ENCODE peak calls at places on chromosomes 1 and 21, in eight cellular contexts. T is NCI-H524; N is lower leg skin; F is uterus; G is stimulated activated CD4-positive, alpha-beta T cell treated with anti-CD3 and anti-CD28 coated beads, Interleukin-4, amount 100 ng/mL, for 4 hours; C is NCI-H146; Z is ureter; R is AG09319. M is an unnamed sample.

GRCh38 chr1:56194911-56195310 is 384.5 kb downstream of the PLPP3 start:
- DNase-seq in R (peak), C (no peak), F (no peak), N (no peak), T (no peak), G (no peak), Z (no peak), M (no peak)

GRCh38 chr1:4598561-4598960 is 55.8 kb upstream of the AJAP1 start:
- DNase-seq in C (no peak), F (no peak), R (no peak), T (no peak), G (no peak), Z (no peak), N (peak), M (no peak)

GRCh38 chr1:201608635-201609395 is 69.9 kb downstream of the NAV1 start:
- DNase-seq in Z (no peak), G (no peak), T (no peak), C (no peak), F (peak), N (no peak), R (no peak), M (peak)

GRCh38 chr1:22268327-22268726 is 125.4 kb upstream of the WNT4 start:
- DNase-seq in R (no peak), T (no peak), C (no peak), F (no peak), Z (no peak), N (no peak), G (no peak), M (no peak)

GRCh38 chr1:19759740-19760089 is 40.0 kb downstream of the TMCO4 start:
- DNase-seq in F (no peak), T (no peak), C (no peak), N (no peak), R (no peak), G (no peak), Z (no peak), M (peak)

GRCh38 chr1:233777571-233777970 is 126.9 kb upstream of the SLC35F3 start:
- DNase-seq in G (no peak), T (no peak), F (no peak), Z (no peak), C (no peak), N (no peak), R (no peak), M (no peak)

GRCh38 chr1:27241677-27242076 is 7.2 kb downstream of the WDTC1 start:
- DNase-seq in C (no peak), Z (no peak), F (no peak), T (no peak), G (no peak), N (no peak), R (no peak), M (no peak)

GRCh38 chr21:44527983-44528633 is 11.9 kb downstream of the KRTAP10-1 start:
- DNase-seq in F (peak), Z (no peak), T (no peak), C (no peak), R (no peak), G (no peak), N (peak), M (no peak)

GRCh38 chr1:91633438-91633837 is 132.8 kb downstream of the CDC7 start:
- DNase-seq in N (no peak), T (no peak), C (no peak), R (no peak), G (no peak), Z (no peak), F (no peak), M (no peak)